ENCODE peak calls at places on chromosomes 6 and 20, in ten cellular contexts. R is activated T-helper 2 cell treated with anti-CD3 and anti-CD28 coated beads, Interferon-gamma antibody, Interleukin-2, Interleukin-4, amounts not matched to agents 10 μg/mL and 5 μg/mL and 100 μg/mL, durations not matched to agents 14 hours and 24 hours and 36 hours; W is AG08396; K is NB4; T is LHCN-M2; A is AML-193; C is ELR; M is transverse colon; H is HS-5; I is NCI-H1105. Q is an unnamed sample.

GRCh38 chr20:4601630-4602296 is 119.9 kb upstream of the PRND start:
- DNase-seq in K (no peak), H (no peak), M (peak; percentile 28), A (no peak), C (no peak), R (no peak), I (peak; percentile 64), T (peak; percentile 54), W (peak; percentile 21), Q (peak; percentile 57)

GRCh38 chr6:39301606-39302005 is 12.6 kb downstream of the KCNK17 start:
- DNase-seq in R (no peak), C (peak; percentile 44), H (no peak), M (no peak), W (no peak), A (no peak), K (peak; percentile 47), T (no peak), I (no peak), Q (no peak)

GRCh38 chr6:71410681-71411080 is 122.1 kb downstream of the OGFRL1 start:
- DNase-seq in C (no peak), H (no peak), T (peak; percentile 77), W (no peak), K (no peak), A (no peak), R (no peak), M (no peak), I (no peak), Q (no peak)

GRCh38 chr20:39264506-39265172 is 302.5 kb downstream of the DHX35 start:
- DNase-seq in M (peak; percentile 42), A (peak; percentile 58), H (peak; percentile 50), T (peak; percentile 32), C (peak; percentile 78), W (peak; percentile 79), K (peak; percentile 66), I (peak; percentile 40), R (no peak), Q (peak; percentile 6)

GRCh38 chr6:129661478-129662405 is 48.2 kb downstream of the ARHGAP18 start:
- DNase-seq in R (no peak), W (no peak), K (no peak), M (no peak), C (no peak), A (no peak), T (no peak), I (no peak), H (no peak), Q (no peak)

GRCh38 chr6:13794184-13794583 is 20.2 kb downstream of the MCUR1 start:
- DNase-seq in W (no peak), R (no peak), M (no peak), I (no peak), C (peak; percentile 90), T (peak; percentile 95), H (peak; percentile 93), K (peak; percentile 90), A (no peak), Q (no peak)

GRCh38 chr6:104909140-104909525 is 47.8 kb upstream of the LIN28B start:
- DNase-seq in W (no peak), C (no peak), R (no peak), T (no peak), H (no peak), A (no peak), I (no peak), K (no peak), M (no peak), Q (no peak)

GRCh38 chr6:170130201-170130621 is 160.7 kb downstream of the DLL1 start:
- DNase-seq in W (no peak), C (no peak), M (no peak), K (no peak), A (no peak), H (no peak), I (no peak), T (no peak), R (no peak), Q (no peak)

GRCh38 chr6:167827588-167828324 is 1.0 kb downstream of the AFDN start:
- DNase-seq in K (no peak), H (no peak), C (peak; percentile 58), W (peak; percentile 61), I (peak; percentile 61), M (peak; percentile 72), A (no peak), R (no peak), T (peak; percentile 30), Q (no peak)

GRCh38 chr20:11267131-11267761 is 593.4 kb upstream of the JAG1 start:
- DNase-seq in K (peak; percentile 66), A (no peak), W (peak; percentile 88), H (peak; percentile 83), M (no peak), I (no peak), T (peak; percentile 94), C (peak; percentile 90), R (no peak), Q (no peak)